ENCODE peak calls at places on chromosome 4, in six cellular contexts. X, Q, Z, O, J and S are unnamed samples.

GRCh38 chr4:182927505-182927904 is 10.3 kb upstream of the DCTD start:
- DNase-seq in Z (no peak), Q (no peak), X (no peak), O (no peak), J (no peak), S (peak)

GRCh38 chr4:85861064-85861767 is 386.3 kb downstream of the ARHGAP24 start:
- DNase-seq in X (peak), Q (peak), O (no peak), J (no peak), Z (no peak), S (no peak)

GRCh38 chr4:186939766-186940165 is 216.1 kb upstream of the FAT1 start:
- DNase-seq in J (no peak), Z (no peak), O (no peak), X (no peak), Q (no peak), S (no peak)

GRCh38 chr4:4392501-4393183 is 5.7 kb downstream of the NSG1 start:
- DNase-seq in Q (no peak), J (no peak), X (peak), O (no peak), Z (no peak), S (no peak)

GRCh38 chr4:99087887-99088484 is 602 bp downstream of the ADH5 start:
- DNase-seq in Q (peak), X (peak), O (no peak), Z (peak), J (no peak), S (peak)

GRCh38 chr4:147362868-147363440 is 117.9 kb upstream of the EDNRA start:
- DNase-seq in Z (no peak), J (no peak), X (peak), Q (peak), O (no peak), S (no peak)

GRCh38 chr4:124279741-124280140 is 432.8 kb downstream of the ANKRD50 start:
- DNase-seq in Z (no peak), J (no peak), X (no peak), O (no peak), Q (no peak), S (no peak)

GRCh38 chr4:108352664-108353308 is 184.1 kb upstream of the LEF1 start:
- DNase-seq in Q (no peak), J (no peak), X (no peak), Z (no peak), O (no peak), S (no peak)

GRCh38 chr4:185215261-185215660 is 5.9 kb downstream of the SNX25 start:
- DNase-seq in Z (no peak), X (no peak), Q (peak), J (no peak), O (no peak), S (peak)

GRCh38 chr4:150986085-150986484 is 29.0 kb downstream of the LRBA start:
- DNase-seq in Z (no peak), X (no peak), J (no peak), O (no peak), Q (no peak), S (no peak)

GRCh38 chr4:26887143-26887542 is 26.5 kb downstream of the STIM2 start:
- DNase-seq in X (no peak), J (no peak), Q (no peak), Z (no peak), O (no peak), S (no peak)

GRCh38 chr4:36316544-36317082 is 35.2 kb downstream of the DTHD1 start:
- DNase-seq in X (no peak), Q (peak), Z (no peak), J (no peak), O (no peak), S (peak)

GRCh38 chr4:155353923-155354540 is 22.7 kb downstream of the MAP9 start:
- DNase-seq in O (peak), X (peak), Z (peak), J (peak), Q (peak), S (peak)

GRCh38 chr4:1246111-1246881 is 2.6 kb downstream of the CTBP1 start:
- DNase-seq in J (no peak), X (peak), Z (peak), Q (no peak), O (no peak), S (peak)

GRCh38 chr4:1248262-1249147 is at the start of gene CTBP1:
- DNase-seq in O (peak), X (peak), Z (peak), Q (peak), J (peak), S (peak)

GRCh38 chr4:1245481-1246051 is 3.4 kb downstream of the CTBP1 start:
- DNase-seq in Q (no peak), O (no peak), J (no peak), X (no peak), Z (no peak), S (no peak)

GRCh38 chr4:1247811-1248261 is 1.1 kb downstream of the CTBP1 start:
- DNase-seq in Q (no peak), X (peak), J (peak), O (peak), Z (peak), S (peak)

DNA sequence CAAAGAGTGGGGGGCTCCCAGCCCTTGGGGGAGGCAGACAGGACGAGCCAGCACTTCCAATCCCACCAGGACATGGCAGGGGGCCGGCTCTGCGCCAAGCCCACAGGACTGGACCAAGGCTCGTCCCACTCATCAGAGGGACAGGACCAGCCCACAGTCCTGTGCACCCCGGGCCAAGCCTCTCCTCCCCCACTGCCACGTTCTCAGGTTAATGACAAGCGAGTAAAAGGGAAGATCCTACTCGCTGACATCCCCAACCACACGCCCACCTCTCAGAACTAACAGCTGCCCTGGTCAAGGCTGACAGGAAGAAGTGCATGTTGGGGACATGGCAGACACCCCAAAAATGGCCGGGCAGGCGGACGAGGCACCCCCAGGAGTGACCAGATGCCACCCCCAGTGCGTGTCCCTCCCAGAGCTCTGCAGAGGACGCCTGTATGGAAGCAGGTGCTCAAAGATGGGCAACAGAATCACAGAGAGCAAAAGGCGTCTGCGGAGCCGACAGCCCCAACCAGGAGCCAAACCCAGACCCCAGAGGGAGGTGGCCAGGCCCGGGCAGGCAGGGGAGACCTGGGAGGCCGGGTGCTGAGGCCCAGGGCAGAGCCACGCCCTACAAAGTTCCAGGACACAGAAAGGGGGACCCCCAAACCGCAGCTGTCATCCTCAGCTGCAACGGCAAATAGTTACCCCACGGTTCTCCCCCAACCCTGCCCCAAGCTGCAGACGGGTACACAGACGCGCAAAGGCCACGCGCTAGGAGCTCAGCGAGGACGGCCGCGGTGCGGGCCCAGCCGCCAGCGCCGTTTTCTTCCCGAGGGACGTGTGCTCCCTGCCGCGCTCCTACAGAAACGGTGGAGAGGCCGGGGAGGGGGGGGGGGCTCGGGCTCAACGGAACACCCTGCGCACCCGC is 1.8 kb downstream of the CTBP1 start:
- DNase-seq in Q (no peak), Z (peak), X (no peak), O (no peak), J (peak), S (peak)
- H4K8ac ChIP-seq in Q (peak), Z (no peak), X (peak), O (no peak), J (peak), S (peak)

GRCh38 chr4:102387552-102388150 is 42.4 kb upstream of the SLC39A8 start:
- DNase-seq in X (no peak), Z (no peak), Q (no peak), O (no peak), J (no peak), S (peak)
- H2AK5ac ChIP-seq in X (no peak), Z (no peak), Q (no peak), O (no peak), J (no peak), S (no peak)

GRCh38 chr4:121519236-121519838 is 138.5 kb upstream of the QRFPR start:
- DNase-seq in Z (no peak), X (no peak), O (no peak), J (no peak), Q (no peak), S (no peak)
- H3K14ac ChIP-seq in Z (no peak), X (no peak), O (no peak), J (no peak), Q (no peak), S (no peak)

DNA sequence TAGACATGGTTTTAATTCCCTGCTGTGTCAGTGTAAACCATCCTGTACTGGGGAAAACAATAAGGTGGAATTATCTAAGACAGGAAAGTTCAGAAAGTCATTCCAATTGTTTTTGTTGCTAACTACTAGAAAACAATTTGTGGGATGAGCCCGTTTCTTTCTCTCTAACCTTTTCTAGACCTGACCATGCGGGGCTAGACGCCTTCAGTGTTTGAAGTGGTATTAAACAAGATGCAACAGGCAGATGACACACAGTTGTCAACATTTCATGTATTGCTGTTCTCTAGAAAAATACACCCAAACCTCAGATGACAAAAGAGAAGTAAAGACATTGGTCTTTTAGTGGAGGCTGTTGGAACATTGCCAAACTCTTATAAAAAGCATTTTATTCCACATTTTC is 105.7 kb downstream of the FRAS1 start:
- DNase-seq in J (no peak), O (no peak), Z (no peak), X (no peak), Q (no peak), S (peak)
- H4K8ac ChIP-seq in J (no peak), O (no peak), Z (no peak), X (no peak), Q (no peak), S (no peak)

DNA sequence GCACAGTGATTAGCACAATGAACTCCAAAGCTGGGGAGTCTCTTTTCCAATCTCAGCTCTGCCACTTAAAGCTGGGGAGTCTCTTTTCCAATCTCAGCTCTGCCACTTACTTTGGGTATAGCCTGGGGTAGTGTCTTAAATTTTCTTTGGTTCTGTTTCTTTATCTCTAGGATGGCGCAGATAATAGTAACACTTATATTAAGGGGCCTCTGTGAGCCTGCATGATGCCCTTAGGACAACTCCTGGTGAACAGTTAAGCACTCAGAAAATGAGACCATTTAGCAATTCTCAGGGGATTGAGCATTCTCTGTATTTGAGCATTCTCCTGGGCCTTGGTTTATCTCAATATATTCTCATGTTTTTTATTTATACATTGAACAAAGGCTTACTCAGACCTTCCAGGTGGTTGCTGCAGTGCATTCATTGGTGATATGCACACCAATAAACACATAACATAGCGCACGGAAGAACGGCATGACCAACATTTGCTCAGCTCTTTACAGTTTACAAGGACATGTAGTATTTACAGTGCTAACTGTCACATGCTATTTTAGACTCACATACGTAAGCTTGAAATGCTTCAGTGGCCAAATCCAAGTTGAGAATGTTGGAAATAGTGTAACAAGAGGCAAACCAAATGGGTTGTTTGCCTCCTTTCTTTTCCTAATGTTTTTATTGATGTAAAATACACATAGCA is 1722.6 kb upstream of the AGA start:
- DNase-seq in Z (no peak), Q (no peak), X (no peak), O (no peak), J (no peak), S (no peak)
- H2AK5ac ChIP-seq in Z (no peak), Q (no peak), X (no peak), O (no peak), J (no peak), S (no peak)

GRCh38 chr4:55948726-55949479 is at the start of gene CEP135:
- DNase-seq in X (peak), Q (peak), O (peak), J (peak), Z (peak), S (peak)

GRCh38 chr4:55949480-55949802 is 696 bp downstream of the CEP135 start:
- DNase-seq in X (no peak), Z (no peak), Q (no peak), J (no peak), O (no peak), S (no peak)

GRCh38 chr4:55947254-55947882 is 1.4 kb upstream of the CEP135 start:
- DNase-seq in O (no peak), J (no peak), X (peak), Z (no peak), Q (peak), S (no peak)

GRCh38 chr4:55947912-55948725 is 626 bp upstream of the CEP135 start:
- DNase-seq in Z (no peak), O (no peak), X (peak), Q (peak), J (no peak), S (peak)

DNA sequence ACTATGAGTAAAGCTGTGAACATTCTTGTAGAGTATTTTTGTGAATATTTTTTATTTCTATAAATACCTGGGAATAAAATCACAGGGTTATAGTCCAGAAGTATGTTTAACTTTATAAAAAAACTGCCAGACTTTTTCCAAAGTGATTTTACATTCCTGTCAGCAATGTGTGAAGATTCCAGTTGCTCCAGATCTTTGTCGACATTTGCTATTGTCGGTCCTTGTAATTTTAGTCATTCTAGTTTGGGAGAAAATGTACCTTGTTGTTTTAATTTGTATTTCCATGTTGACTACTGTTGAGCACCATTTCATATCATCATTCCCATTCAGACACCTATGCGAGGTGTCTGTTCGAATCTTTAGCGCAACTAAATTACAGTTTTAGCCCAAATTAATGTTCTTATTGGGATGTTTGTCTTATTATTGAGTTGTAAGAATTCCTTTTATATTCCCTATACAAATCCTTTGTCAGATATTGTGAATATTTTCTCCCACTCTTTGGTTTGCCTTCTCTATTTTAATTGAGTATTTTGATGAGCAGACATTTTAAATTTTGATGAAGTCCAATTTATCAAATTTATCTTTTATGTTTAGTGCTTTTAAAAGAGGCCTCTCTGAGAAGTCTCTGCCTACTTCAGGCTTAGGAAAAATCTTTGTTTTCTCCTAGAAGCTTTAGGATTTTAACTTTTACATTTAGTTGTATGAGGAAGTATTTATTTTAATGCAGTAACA is 2.6 kb downstream of the CEP135 start:
- DNase-seq in X (no peak), Q (no peak), O (no peak), Z (no peak), J (no peak), S (no peak)
- H3K14ac ChIP-seq in X (no peak), Q (no peak), O (no peak), Z (no peak), J (no peak), S (no peak)

GRCh38 chr4:100795581-100795980 is 277.8 kb upstream of the EMCN start:
- DNase-seq in Z (no peak), X (no peak), O (no peak), Q (no peak), J (no peak), S (no peak)

GRCh38 chr4:100786481-100786880 is 268.7 kb upstream of the EMCN start:
- DNase-seq in O (no peak), X (no peak), Z (no peak), J (no peak), Q (no peak), S (no peak)

GRCh38 chr4:100790838-100791615 is 273.2 kb upstream of the EMCN start:
- DNase-seq in Z (no peak), J (no peak), O (no peak), Q (no peak), X (no peak), S (no peak)

GRCh38 chr4:100789991-100790390 is 272.2 kb upstream of the EMCN start:
- DNase-seq in Z (no peak), X (no peak), J (no peak), O (no peak), Q (no peak), S (no peak)
- H4K8ac ChIP-seq in Z (no peak), X (no peak), J (no peak), O (no peak), Q (no peak), S (no peak)

GRCh38 chr4:18405054-18405453 is 383.5 kb upstream of the LCORL start:
- DNase-seq in J (no peak), X (no peak), Z (no peak), O (no peak), Q (no peak), S (no peak)
- H2AK5ac ChIP-seq in J (no peak), X (no peak), Z (no peak), O (no peak), Q (no peak), S (no peak)

GRCh38 chr4:12507868-12508481 is 976.2 kb downstream of the RAB28 start:
- DNase-seq in J (no peak), Z (no peak), O (no peak), X (no peak), Q (no peak), S (no peak)
- H3K14ac ChIP-seq in J (no peak), Z (no peak), O (no peak), X (no peak), Q (no peak), S (no peak)

DNA sequence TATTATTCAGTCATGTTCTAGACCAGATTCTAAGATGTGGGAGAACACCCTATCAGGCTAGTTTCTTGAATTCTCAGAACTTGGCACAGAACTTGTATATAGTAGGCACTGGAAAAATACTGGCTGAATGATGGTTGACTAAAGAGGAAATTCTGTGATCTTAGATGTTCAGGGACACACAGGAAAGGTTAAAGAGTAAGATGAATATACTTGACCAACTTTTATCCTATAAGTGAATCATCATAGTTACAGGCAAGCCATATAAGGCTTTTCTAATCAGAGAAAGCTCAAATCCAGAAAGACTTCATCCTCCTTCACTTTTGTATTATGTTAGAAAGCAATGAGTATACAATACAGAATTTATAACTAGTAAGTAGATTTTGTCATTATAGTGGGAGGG is 53.8 kb downstream of the SEPTIN11 start:
- DNase-seq in J (no peak), O (no peak), Q (peak), Z (no peak), X (peak), S (no peak)
- H4K8ac ChIP-seq in J (no peak), O (no peak), Q (no peak), Z (no peak), X (no peak), S (no peak)